ENCODE peak calls at places on chromosomes 12 and 14, in four cellular contexts. Q, Z, L and B are unnamed samples.

GRCh38 chr14:61549425-61549824 is 145.9 kb upstream of the HIF1A start:
- DNase-seq in L (no peak), Z (no peak), Q (no peak), B (no peak)

GRCh38 chr14:81211844-81212243 is 8.9 kb downstream of the GTF2A1 start:
- DNase-seq in Q (no peak), Z (peak), L (no peak), B (no peak)

GRCh38 chr12:121283841-121284240 is 12.7 kb downstream of the CAMKK2 start:
- DNase-seq in L (no peak), Q (no peak), Z (no peak), B (no peak)

GRCh38 chr14:74945261-74945851 is 10.0 kb downstream of the PGF start:
- DNase-seq in Z (peak), Q (no peak), L (no peak), B (peak)

GRCh38 chr14:90797919-90798318 is 18.3 kb downstream of the TTC7B start:
- DNase-seq in Q (no peak), Z (no peak), L (no peak), B (no peak)

GRCh38 chr12:69024907-69025306 is 91.9 kb upstream of the CPM start:
- DNase-seq in Z (peak), L (no peak), Q (no peak), B (no peak)

GRCh38 chr14:100443643-100444042 is 120.5 kb downstream of the SLC25A47 start:
- DNase-seq in Q (no peak), Z (peak), L (no peak), B (no peak)

GRCh38 chr14:104808456-104808855 is 7.6 kb downstream of the ZBTB42 start:
- DNase-seq in Q (no peak), L (no peak), Z (no peak), B (no peak)

GRCh38 chr14:21557084-21557901 is 22.6 kb downstream of the OR10G3 start:
- DNase-seq in Q (peak), Z (peak), L (peak), B (peak)
- H3K27ac ChIP-seq in Q (peak), Z (no peak), L (no peak), B (peak)

DNA sequence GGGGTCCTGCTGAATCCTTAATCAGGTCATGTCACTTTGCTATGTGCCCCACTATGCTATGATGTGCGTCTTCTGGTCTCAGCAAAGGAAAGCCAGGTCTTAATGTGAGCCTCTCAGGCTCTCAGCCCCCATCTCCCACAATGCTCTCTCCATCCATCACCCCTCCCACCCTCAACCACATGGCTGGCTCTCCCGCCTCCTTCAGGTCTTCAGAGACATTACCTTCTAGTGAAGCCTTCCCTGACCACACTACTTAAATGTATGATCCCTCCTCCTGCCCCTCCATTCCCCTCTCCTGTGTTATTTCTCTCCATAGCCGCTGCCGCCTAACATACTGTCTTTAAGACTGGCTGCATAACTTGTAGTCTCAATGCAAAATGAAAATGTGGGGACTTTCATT is 50.5 kb downstream of the KRT80 start:
- DNase-seq in L (no peak), Z (no peak), Q (no peak), B (no peak)
- TF ChIP-seq CTCF in L (no peak), Z (peak), Q (no peak), B (no peak)

GRCh38 chr12:56722832-56723231 is 2.3 kb downstream of the NACA start:
- DNase-seq in Q (no peak), L (no peak), Z (peak), B (no peak)
- H3K4me3 ChIP-seq in Q (no peak), L (no peak), Z (peak), B (no peak)

GRCh38 chr12:10557329-10557728 is 51.6 kb downstream of the EIF2S3B start:
- DNase-seq in Z (no peak), L (no peak), Q (no peak), B (no peak)
- H3K27ac ChIP-seq in Z (no peak), L (no peak), Q (no peak), B (no peak)

GRCh38 chr14:65103150-65103760 is 938 bp upstream of the MAX start:
- DNase-seq in L (no peak), Q (no peak), Z (peak), B (no peak)
- TF ChIP-seq CTCF in L (no peak), Q (no peak), Z (peak), B (no peak)